ENCODE peak calls at places on chromosomes 12 and 14, in seven cellular contexts. S is progenitor cell of endocrine pancreas, P is HFFc6, L is renal cortical epithelial cell, R is ACHN, W is left ventricle myocardium inferior, I is pancreas. D is an unnamed sample.

GRCh38 chr12:122867701-122868461 is 28.0 kb downstream of the VPS37B start:
- DNase-seq in R (peak; percentile 43), S (no peak), I (peak; percentile 93), P (no peak), W (peak; percentile 81), L (peak; percentile 39), D (peak; percentile 73)

GRCh38 chr14:104388011-104388521 is 191.5 kb upstream of the C14orf180 start:
- DNase-seq in I (no peak), P (no peak), S (no peak), W (no peak), R (no peak), L (no peak), D (no peak)

GRCh38 chr12:32390572-32391219 is 8.7 kb upstream of the FGD4 start:
- DNase-seq in R (peak; percentile 84), L (peak; percentile 41), W (peak; percentile 25), P (no peak), I (peak; percentile 35), S (no peak), D (peak; percentile 4)

GRCh38 chr12:48001426-48002178 is 2.7 kb downstream of the COL2A1 start:
- DNase-seq in W (peak; percentile 60), P (peak; percentile 15), L (no peak), R (peak; percentile 50), S (no peak), I (peak; percentile 21), D (peak; percentile 38)

GRCh38 chr14:53956427-53957201 is at the start of gene BMP4:
- DNase-seq in L (no peak), I (no peak), S (no peak), P (peak; percentile 29), W (peak; percentile 89), R (no peak), D (peak; percentile 85)

GRCh38 chr12:119182701-119183493 is 4.2 kb downstream of the HSPB8 start:
- DNase-seq in R (peak; percentile 80), I (no peak), W (no peak), L (peak; percentile 97), P (no peak), S (no peak), D (peak; percentile 75)

GRCh38 chr14:88013750-88014349 is 8.9 kb downstream of the GPR65 start:
- DNase-seq in W (peak; percentile 54), P (peak; percentile 61), S (peak; percentile 41), L (peak; percentile 56), I (peak; percentile 44), R (peak; percentile 64), D (no peak)

GRCh38 chr14:104935955-104936354 is 11.3 kb downstream of the PLD4 start:
- DNase-seq in W (no peak), I (peak; percentile 1), R (no peak), P (no peak), L (no peak), S (no peak), D (no peak)

GRCh38 chr12:121750507-121750955 is 38.0 kb downstream of the TMEM120B start:
- DNase-seq in S (no peak), W (no peak), I (no peak), P (no peak), L (no peak), R (no peak), D (no peak)

GRCh38 chr12:47721431-47721973 is 3.8 kb downstream of the ENDOU start:
- DNase-seq in P (no peak), W (no peak), S (no peak), L (no peak), R (no peak), I (no peak), D (no peak)

GRCh38 chr14:85934886-85935254 is 404.9 kb downstream of the FLRT2 start:
- DNase-seq in W (no peak), P (no peak), L (no peak), R (no peak), S (no peak), I (no peak), D (no peak)

GRCh38 chr14:99280041-99280731 is 8.2 kb upstream of the BCL11B start:
- DNase-seq in I (no peak), P (no peak), L (no peak), S (no peak), R (no peak), W (no peak), D (no peak)

GRCh38 chr12:116502141-116502725 is 56.9 kb upstream of the MAP1LC3B2 start:
- DNase-seq in S (no peak), W (no peak), I (no peak), L (no peak), P (no peak), R (no peak), D (no peak)

GRCh38 chr14:55938249-55938791 is 179.9 kb upstream of the PELI2 start:
- DNase-seq in P (peak; percentile 8), W (peak; percentile 55), I (no peak), L (peak; percentile 91), R (no peak), S (no peak), D (peak; percentile 8)

GRCh38 chr14:46580941-46581671 is 70.5 kb downstream of the RPL10L start:
- DNase-seq in R (peak; percentile 54), P (peak; percentile 8), L (peak; percentile 34), S (no peak), W (no peak), I (no peak), D (peak; percentile 17)

D was measured in NCI-H226.